ENCODE peak calls at places on chromosomes 2 and 18, in nine cellular contexts. E, Q, G, N, I, S, O, W and C are unnamed samples.
A peak's percentile ranks its signal among the peaks of the same experiment; 100 is the strongest.

GRCh38 chr2:173149491-173149890 is 73.8 kb downstream of the MAP3K20 start:
- DNase-seq in Q (no peak), I (no peak), G (no peak), S (no peak), O (no peak), N (no peak), W (no peak), E (no peak), C (no peak)

GRCh38 chr2:86028763-86029381 is 76.8 kb downstream of the POLR1A start:
- DNase-seq in S (no peak), G (no peak), Q (no peak), W (no peak), I (no peak), E (no peak), N (no peak), O (no peak), C (no peak)

GRCh38 chr2:137888845-137889244 is 75.4 kb upstream of the HNMT start:
- DNase-seq in W (peak; percentile 8), I (no peak), O (peak; percentile 67), G (peak; percentile 78), Q (peak; percentile 45), E (peak; percentile 16), N (peak; percentile 61), S (peak; percentile 75), C (peak; percentile 6)

GRCh38 chr2:471560-471959 is 183.7 kb upstream of the ALKAL2 start:
- DNase-seq in O (no peak), N (no peak), E (no peak), W (no peak), S (no peak), G (no peak), Q (no peak), I (no peak), C (no peak)

GRCh38 chr18:25192065-25192464 is 159.9 kb downstream of the ZNF521 start:
- DNase-seq in I (no peak), W (no peak), Q (no peak), N (no peak), O (no peak), G (no peak), S (peak; percentile 30), E (no peak), C (no peak)

GRCh38 chr18:78138993-78139496 is 840.6 kb upstream of the SALL3 start:
- DNase-seq in E (no peak), I (no peak), G (peak; percentile 69), S (no peak), W (no peak), N (no peak), O (peak; percentile 72), Q (no peak), C (no peak)

GRCh38 chr18:27894746-27895145 is 282.2 kb downstream of the CDH2 start:
- DNase-seq in Q (no peak), I (no peak), S (no peak), E (peak; percentile 3), W (no peak), N (no peak), G (no peak), O (no peak), C (no peak)

GRCh38 chr2:3377279-3377611 is 373 bp downstream of the EIPR1 start:
- DNase-seq in I (peak; percentile 41), N (no peak), E (peak; percentile 55), W (peak; percentile 73), O (no peak), G (no peak), S (peak; percentile 44), Q (peak; percentile 11), C (peak; percentile 35)

GRCh38 chr18:25423760-25424159 is 71.8 kb upstream of the ZNF521 start:
- DNase-seq in S (no peak), E (no peak), I (no peak), N (no peak), O (no peak), W (no peak), G (no peak), Q (no peak), C (no peak)

GRCh38 chr2:38263293-38263692 is 113.8 kb downstream of the ATL2 start:
- DNase-seq in O (no peak), Q (no peak), E (no peak), I (no peak), G (no peak), W (no peak), S (no peak), N (no peak), C (no peak)

GRCh38 chr2:46847185-46847710 is 68.4 kb downstream of the MCFD2 start:
- DNase-seq in S (no peak), G (no peak), O (no peak), I (peak; percentile 96), W (peak; percentile 52), N (peak; percentile 91), Q (no peak), E (peak; percentile 95), C (peak; percentile 94)

GRCh38 chr2:43027103-43027482 is 199.3 kb downstream of the ZFP36L2 start:
- DNase-seq in Q (no peak), I (no peak), O (no peak), S (no peak), W (no peak), E (no peak), G (no peak), N (no peak), C (no peak)

GRCh38 chr2:46064396-46064795 is 232.8 kb upstream of the EPAS1 start:
- DNase-seq in Q (no peak), S (no peak), W (no peak), O (no peak), I (no peak), N (no peak), E (no peak), G (no peak), C (no peak)

GRCh38 chr18:23259701-23260661 is 124.7 kb downstream of the CABLES1 start:
- DNase-seq in I (peak; percentile 82), N (peak; percentile 89), E (peak; percentile 85), W (no peak), Q (no peak), G (peak; percentile 87), O (peak; percentile 91), S (peak; percentile 80), C (peak; percentile 80)

GRCh38 chr2:97715951-97716694 is 2.7 kb downstream of the ZAP70 start:
- DNase-seq in E (no peak), S (no peak), I (no peak), Q (no peak), O (no peak), W (no peak), G (no peak), N (no peak), C (no peak)

DNA sequence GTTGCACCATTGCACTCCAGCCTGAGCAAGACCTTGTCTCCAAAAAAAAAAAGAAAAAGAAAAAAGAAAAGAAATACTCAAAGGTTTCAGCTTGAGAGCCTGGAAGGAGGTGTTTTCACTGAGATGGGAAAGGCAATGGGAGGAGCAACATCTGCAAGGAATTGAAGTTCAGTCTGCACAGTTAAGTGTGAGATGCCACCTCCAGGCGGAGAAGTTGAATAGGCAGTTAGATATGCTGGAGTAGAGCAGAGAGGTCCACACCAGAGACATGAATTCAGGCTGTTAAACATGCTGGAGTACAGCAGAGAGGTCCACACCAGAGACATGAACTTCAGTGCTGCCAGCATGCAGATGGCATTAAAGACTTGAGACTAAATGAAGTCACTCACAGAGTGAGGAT is 41.4 kb upstream of the DTNB start:
- DNase-seq in G (no peak), W (peak; percentile 31), N (no peak), S (peak; percentile 37), I (peak; percentile 16), E (no peak), Q (no peak), O (no peak), C (no peak)
- TF ChIP-seq CTCF in G (peak; percentile 17), W (peak; percentile 21), N (no peak), S (peak; percentile 53), I (no peak), E (no peak), Q (no peak), O (no peak), C (no peak)

DNA sequence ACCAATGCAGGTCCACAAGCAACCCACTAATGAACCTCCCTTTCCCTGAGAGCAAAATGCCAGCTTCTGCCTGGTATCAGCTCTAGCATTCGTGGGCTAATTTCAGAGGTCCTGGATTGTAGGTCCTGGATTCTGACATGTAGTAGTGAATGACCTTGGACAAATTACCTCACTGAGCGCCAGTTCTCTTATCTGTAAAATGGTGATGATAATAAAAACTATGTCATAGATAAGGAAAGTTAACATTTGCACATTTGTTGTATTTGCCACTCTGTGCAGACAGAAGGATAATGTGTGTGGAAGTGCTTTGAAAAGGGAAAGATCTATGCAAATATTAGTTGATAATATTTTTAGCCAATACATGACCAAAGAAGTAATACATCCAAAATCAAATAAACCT is 4.1 kb upstream of the TET3 start:
- DNase-seq in E (no peak), G (no peak), S (no peak), Q (no peak), W (no peak), N (peak; percentile 43), O (no peak), I (no peak), C (no peak)
- H3K4me2 ChIP-seq in E (peak overlapping the region; percentile 82), G (peak overlapping the region; percentile 65), S (peak overlapping the region; percentile 79), Q (peak overlapping the region; percentile 64), W (peak overlapping the region; percentile 80), N (peak overlapping the region; percentile 97), O (peak overlapping the region; percentile 88), I (no peak overlapping the region), C (no peak overlapping the region)

DNA sequence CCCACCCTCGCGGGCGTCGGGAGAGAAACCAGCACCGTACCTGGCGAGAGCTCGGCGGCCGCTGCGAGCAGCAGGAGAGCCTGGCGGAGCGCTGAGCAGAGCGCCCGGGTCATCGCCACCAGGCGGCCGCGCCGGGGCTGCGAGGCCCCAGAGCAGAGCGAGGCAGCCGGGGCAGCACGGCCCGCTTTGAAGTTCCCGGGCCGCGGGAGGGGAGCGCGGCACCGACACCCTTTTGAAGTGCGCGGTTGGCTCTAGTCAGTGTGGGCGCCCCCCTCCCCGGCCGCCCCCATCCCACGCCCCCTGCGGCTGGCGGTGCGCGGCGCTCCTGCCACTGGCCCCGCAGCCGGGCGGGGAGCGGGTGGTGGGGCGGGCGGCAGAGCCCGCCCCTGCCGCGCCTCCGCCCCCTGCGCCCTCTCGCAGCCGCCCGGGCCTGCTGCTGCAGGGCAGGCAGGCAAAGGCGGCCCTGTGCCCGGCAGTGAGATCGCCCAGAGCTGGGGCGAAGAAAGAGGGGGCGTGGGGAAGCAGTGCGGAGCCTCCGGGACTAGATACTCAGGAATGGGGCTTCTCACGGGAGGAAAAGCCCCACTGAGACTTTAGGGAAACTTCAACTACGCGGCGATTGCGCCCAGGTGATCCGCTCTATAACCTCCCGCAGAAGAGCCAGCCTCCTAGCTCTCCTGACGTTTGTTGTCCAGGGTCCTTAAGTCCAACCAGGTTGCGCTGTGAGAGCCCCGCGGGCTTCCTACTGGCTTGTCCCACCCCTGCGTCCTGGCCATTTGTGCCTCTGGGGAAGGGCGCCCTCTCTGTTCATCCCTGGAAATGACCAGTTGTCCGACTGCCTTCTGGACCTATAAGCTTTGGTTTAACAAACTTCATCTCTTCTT is at the start of gene ACVR1C:
- DNase-seq in N (peak; percentile 89), I (peak; percentile 37), G (peak; percentile 96), S (peak; percentile 98), E (peak; percentile 64), W (peak; percentile 71), O (peak; percentile 90), Q (peak; percentile 84), C (peak; percentile 47)
- TF ChIP-seq CTCF in N (peak; percentile 61), I (peak; percentile 44), G (peak; percentile 80), S (peak; percentile 86), E (peak; percentile 65), W (peak; percentile 53), O (peak; percentile 81), Q (peak; percentile 88), C (peak; percentile 49)

DNA sequence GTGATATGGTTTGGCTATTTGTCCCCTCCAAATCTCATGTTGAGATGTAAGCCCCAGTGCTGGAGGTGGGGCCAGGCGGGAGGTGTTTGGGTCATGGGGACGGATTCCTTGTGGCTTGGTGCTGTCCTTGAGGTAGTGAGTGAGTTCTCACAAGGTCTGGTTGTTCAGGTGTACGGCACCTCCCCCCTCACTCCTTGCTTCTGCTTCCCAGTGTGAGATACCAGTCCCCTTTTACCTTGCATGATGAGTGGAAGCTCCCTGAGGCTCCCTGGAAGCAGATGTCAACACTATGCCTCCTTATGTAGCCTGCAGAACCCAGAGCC is 232.6 kb downstream of the LDLRAD4 start:
- DNase-seq in G (no peak), N (no peak), I (no peak), E (no peak), W (no peak), Q (no peak), O (no peak), S (no peak), C (no peak)
- H3K4me2 ChIP-seq in G (no peak overlapping the region), N (no peak overlapping the region), I (no peak overlapping the region), E (no peak overlapping the region), W (no peak overlapping the region), Q (no peak overlapping the region), O (no peak overlapping the region), S (no peak overlapping the region), C (no peak overlapping the region)